ENCODE peak calls at places on chromosomes 5 and 9, in ten cellular contexts. One of them, this sample, is unnamed.

GRCh38 chr9:72753261-72753893 is 199.5 kb downstream of the ALDH1A1 start:
- DNase-seq in ACHN: peak
- DNase-seq in neural progenitor cell: no peak
- DNase-seq in ureter: no peak
- DNase-seq in uterus: no peak
- DNase-seq in HS-5: no peak
- DNase-seq in activated CD4-positive, alpha-beta T cell treated with anti-CD3 and anti-CD28 coated beads, Interleukin-2, amount 50 U/mL, for 24 hours: no peak
- DNase-seq in KBM-7: no peak
- DNase-seq in NCI-H1092: peak
- DNase-seq in T-cell: no peak
- DNase-seq in this sample: no peak

GRCh38 chr5:154477382-154478223 is 424 bp downstream of the HAND1 start:
- DNase-seq in ACHN: no peak
- DNase-seq in neural progenitor cell: peak
- DNase-seq in ureter: no peak
- DNase-seq in uterus: no peak
- DNase-seq in HS-5: no peak
- DNase-seq in activated CD4-positive, alpha-beta T cell treated with anti-CD3 and anti-CD28 coated beads, Interleukin-2, amount 50 U/mL, for 24 hours: no peak
- DNase-seq in KBM-7: no peak
- DNase-seq in NCI-H1092: no peak
- DNase-seq in T-cell: no peak
- DNase-seq in this sample: no peak

GRCh38 chr5:89901983-89902382 is 507.6 kb downstream of the CETN3 start:
- DNase-seq in ACHN: no peak
- DNase-seq in neural progenitor cell: no peak
- DNase-seq in ureter: peak
- DNase-seq in uterus: peak
- DNase-seq in HS-5: no peak
- DNase-seq in activated CD4-positive, alpha-beta T cell treated with anti-CD3 and anti-CD28 coated beads, Interleukin-2, amount 50 U/mL, for 24 hours: no peak
- DNase-seq in KBM-7: no peak
- DNase-seq in NCI-H1092: no peak
- DNase-seq in T-cell: no peak
- DNase-seq in this sample: no peak

GRCh38 chr5:77778881-77779438 is 2.8 kb upstream of the TBCA start:
- DNase-seq in ACHN: no peak
- DNase-seq in neural progenitor cell: no peak
- DNase-seq in ureter: no peak
- DNase-seq in uterus: no peak
- DNase-seq in HS-5: no peak
- DNase-seq in activated CD4-positive, alpha-beta T cell treated with anti-CD3 and anti-CD28 coated beads, Interleukin-2, amount 50 U/mL, for 24 hours: no peak
- DNase-seq in KBM-7: no peak
- DNase-seq in NCI-H1092: no peak
- DNase-seq in T-cell: no peak
- DNase-seq in this sample: no peak

GRCh38 chr5:88452820-88453219 is 184.2 kb upstream of the TMEM161B start:
- DNase-seq in ACHN: peak
- DNase-seq in neural progenitor cell: peak
- DNase-seq in ureter: no peak
- DNase-seq in uterus: no peak
- DNase-seq in HS-5: no peak
- DNase-seq in activated CD4-positive, alpha-beta T cell treated with anti-CD3 and anti-CD28 coated beads, Interleukin-2, amount 50 U/mL, for 24 hours: no peak
- DNase-seq in KBM-7: no peak
- DNase-seq in NCI-H1092: no peak
- DNase-seq in T-cell: no peak
- DNase-seq in this sample: no peak

GRCh38 chr5:142817961-142818431 is 47.8 kb downstream of the ARHGAP26 start:
- DNase-seq in ACHN: no peak
- DNase-seq in neural progenitor cell: no peak
- DNase-seq in ureter: no peak
- DNase-seq in uterus: no peak
- DNase-seq in HS-5: no peak
- DNase-seq in activated CD4-positive, alpha-beta T cell treated with anti-CD3 and anti-CD28 coated beads, Interleukin-2, amount 50 U/mL, for 24 hours: no peak
- DNase-seq in KBM-7: no peak
- DNase-seq in NCI-H1092: no peak
- DNase-seq in T-cell: no peak
- DNase-seq in this sample: no peak

GRCh38 chr5:98016771-98017170 is 756.7 kb upstream of the RGMB start:
- DNase-seq in ACHN: no peak
- DNase-seq in neural progenitor cell: no peak
- DNase-seq in ureter: no peak
- DNase-seq in uterus: no peak
- DNase-seq in HS-5: no peak
- DNase-seq in activated CD4-positive, alpha-beta T cell treated with anti-CD3 and anti-CD28 coated beads, Interleukin-2, amount 50 U/mL, for 24 hours: no peak
- DNase-seq in KBM-7: no peak
- DNase-seq in NCI-H1092: no peak
- DNase-seq in T-cell: no peak
- DNase-seq in this sample: no peak

GRCh38 chr5:134071850-134072207 is 42.7 kb upstream of the TCF7 start:
- DNase-seq in ACHN: no peak
- DNase-seq in neural progenitor cell: no peak
- DNase-seq in ureter: no peak
- DNase-seq in uterus: no peak
- DNase-seq in HS-5: no peak
- DNase-seq in activated CD4-positive, alpha-beta T cell treated with anti-CD3 and anti-CD28 coated beads, Interleukin-2, amount 50 U/mL, for 24 hours: no peak
- DNase-seq in KBM-7: no peak
- DNase-seq in NCI-H1092: no peak
- DNase-seq in T-cell: no peak
- DNase-seq in this sample: no peak

GRCh38 chr5:124536333-124536732 is 210.1 kb downstream of the ZNF608 start:
- DNase-seq in ACHN: no peak
- DNase-seq in neural progenitor cell: no peak
- DNase-seq in ureter: no peak
- DNase-seq in uterus: no peak
- DNase-seq in HS-5: no peak
- DNase-seq in activated CD4-positive, alpha-beta T cell treated with anti-CD3 and anti-CD28 coated beads, Interleukin-2, amount 50 U/mL, for 24 hours: no peak
- DNase-seq in KBM-7: no peak
- DNase-seq in NCI-H1092: no peak
- DNase-seq in T-cell: no peak
- DNase-seq in this sample: no peak

GRCh38 chr5:141001854-141002666 is 35.8 kb downstream of the PCDHAC2 start:
- DNase-seq in ACHN: no peak
- DNase-seq in neural progenitor cell: peak
- DNase-seq in ureter: peak
- DNase-seq in uterus: peak
- DNase-seq in HS-5: no peak
- DNase-seq in activated CD4-positive, alpha-beta T cell treated with anti-CD3 and anti-CD28 coated beads, Interleukin-2, amount 50 U/mL, for 24 hours: no peak
- DNase-seq in KBM-7: no peak
- DNase-seq in NCI-H1092: peak
- DNase-seq in T-cell: no peak
- DNase-seq in this sample: no peak

GRCh38 chr9:120510816-120511215 is 69.2 kb downstream of the CDK5RAP2 start:
- DNase-seq in ACHN: no peak
- DNase-seq in neural progenitor cell: no peak
- DNase-seq in ureter: no peak
- DNase-seq in uterus: no peak
- DNase-seq in HS-5: no peak
- DNase-seq in activated CD4-positive, alpha-beta T cell treated with anti-CD3 and anti-CD28 coated beads, Interleukin-2, amount 50 U/mL, for 24 hours: no peak
- DNase-seq in KBM-7: no peak
- DNase-seq in NCI-H1092: no peak
- DNase-seq in T-cell: no peak
- DNase-seq in this sample: no peak

GRCh38 chr5:52989781-52990530 is 804 bp downstream of the ITGA2 start:
- DNase-seq in ACHN: peak
- DNase-seq in neural progenitor cell: peak
- DNase-seq in ureter: peak
- DNase-seq in uterus: peak
- DNase-seq in HS-5: no peak
- DNase-seq in activated CD4-positive, alpha-beta T cell treated with anti-CD3 and anti-CD28 coated beads, Interleukin-2, amount 50 U/mL, for 24 hours: no peak
- DNase-seq in KBM-7: peak
- DNase-seq in NCI-H1092: no peak
- DNase-seq in T-cell: peak
- DNase-seq in this sample: peak

GRCh38 chr9:84874583-84874982 is 205.1 kb downstream of the NTRK2 start:
- DNase-seq in ACHN: no peak
- DNase-seq in neural progenitor cell: no peak
- DNase-seq in ureter: no peak
- DNase-seq in uterus: no peak
- DNase-seq in HS-5: no peak
- DNase-seq in activated CD4-positive, alpha-beta T cell treated with anti-CD3 and anti-CD28 coated beads, Interleukin-2, amount 50 U/mL, for 24 hours: no peak
- DNase-seq in KBM-7: peak
- DNase-seq in NCI-H1092: no peak
- DNase-seq in T-cell: no peak
- DNase-seq in this sample: no peak

GRCh38 chr5:122478741-122479459 is 166.9 kb downstream of the SNCAIP start:
- DNase-seq in ACHN: no peak
- DNase-seq in neural progenitor cell: no peak
- DNase-seq in ureter: no peak
- DNase-seq in uterus: no peak
- DNase-seq in HS-5: no peak
- DNase-seq in activated CD4-positive, alpha-beta T cell treated with anti-CD3 and anti-CD28 coated beads, Interleukin-2, amount 50 U/mL, for 24 hours: no peak
- DNase-seq in KBM-7: no peak
- DNase-seq in NCI-H1092: no peak
- DNase-seq in T-cell: no peak
- DNase-seq in this sample: no peak

GRCh38 chr5:75571547-75571946 is 39.7 kb upstream of the ANKDD1B start:
- DNase-seq in ACHN: no peak
- DNase-seq in neural progenitor cell: no peak
- DNase-seq in ureter: no peak
- DNase-seq in uterus: no peak
- DNase-seq in HS-5: no peak
- DNase-seq in activated CD4-positive, alpha-beta T cell treated with anti-CD3 and anti-CD28 coated beads, Interleukin-2, amount 50 U/mL, for 24 hours: no peak
- DNase-seq in KBM-7: no peak
- DNase-seq in NCI-H1092: no peak
- DNase-seq in T-cell: no peak
- DNase-seq in this sample: no peak

GRCh38 chr5:126488362-126489065 is 65.3 kb downstream of the GRAMD2B start:
- DNase-seq in ACHN: no peak
- DNase-seq in neural progenitor cell: peak
- DNase-seq in ureter: no peak
- DNase-seq in uterus: no peak
- DNase-seq in HS-5: no peak
- DNase-seq in activated CD4-positive, alpha-beta T cell treated with anti-CD3 and anti-CD28 coated beads, Interleukin-2, amount 50 U/mL, for 24 hours: no peak
- DNase-seq in KBM-7: no peak
- DNase-seq in NCI-H1092: no peak
- DNase-seq in T-cell: no peak
- DNase-seq in this sample: no peak

GRCh38 chr9:117927354-117927753 is 223.2 kb downstream of the TLR4 start:
- DNase-seq in ACHN: no peak
- DNase-seq in neural progenitor cell: peak
- DNase-seq in ureter: no peak
- DNase-seq in uterus: no peak
- DNase-seq in HS-5: no peak
- DNase-seq in activated CD4-positive, alpha-beta T cell treated with anti-CD3 and anti-CD28 coated beads, Interleukin-2, amount 50 U/mL, for 24 hours: no peak
- DNase-seq in KBM-7: no peak
- DNase-seq in NCI-H1092: no peak
- DNase-seq in T-cell: no peak
- DNase-seq in this sample: no peak

GRCh38 chr5:80083115-80083890 is 48.2 kb downstream of the THBS4 start:
- DNase-seq in ACHN: peak
- DNase-seq in neural progenitor cell: peak
- DNase-seq in ureter: no peak
- DNase-seq in uterus: peak
- DNase-seq in HS-5: peak
- DNase-seq in activated CD4-positive, alpha-beta T cell treated with anti-CD3 and anti-CD28 coated beads, Interleukin-2, amount 50 U/mL, for 24 hours: peak
- DNase-seq in KBM-7: peak
- DNase-seq in NCI-H1092: peak
- DNase-seq in T-cell: peak
- DNase-seq in this sample: no peak

GRCh38 chr9:88777498-88778312 is 213.6 kb upstream of the S1PR3 start:
- DNase-seq in ACHN: no peak
- DNase-seq in neural progenitor cell: peak
- DNase-seq in ureter: no peak
- DNase-seq in uterus: no peak
- DNase-seq in HS-5: no peak
- DNase-seq in activated CD4-positive, alpha-beta T cell treated with anti-CD3 and anti-CD28 coated beads, Interleukin-2, amount 50 U/mL, for 24 hours: no peak
- DNase-seq in KBM-7: peak
- DNase-seq in NCI-H1092: no peak
- DNase-seq in T-cell: no peak
- DNase-seq in this sample: no peak

GRCh38 chr9:120698766-120699165 is 15.5 kb downstream of the MEGF9 start:
- DNase-seq in ACHN: no peak
- DNase-seq in neural progenitor cell: no peak
- DNase-seq in ureter: no peak
- DNase-seq in uterus: no peak
- DNase-seq in HS-5: no peak
- DNase-seq in activated CD4-positive, alpha-beta T cell treated with anti-CD3 and anti-CD28 coated beads, Interleukin-2, amount 50 U/mL, for 24 hours: no peak
- DNase-seq in KBM-7: no peak
- DNase-seq in NCI-H1092: peak
- DNase-seq in T-cell: no peak
- DNase-seq in this sample: no peak

GRCh38 chr5:169668732-169669131 is 31.7 kb downstream of the DOCK2 start:
- DNase-seq in ACHN: no peak
- DNase-seq in neural progenitor cell: peak
- DNase-seq in ureter: no peak
- DNase-seq in uterus: no peak
- DNase-seq in HS-5: no peak
- DNase-seq in activated CD4-positive, alpha-beta T cell treated with anti-CD3 and anti-CD28 coated beads, Interleukin-2, amount 50 U/mL, for 24 hours: no peak
- DNase-seq in KBM-7: no peak
- DNase-seq in NCI-H1092: no peak
- DNase-seq in T-cell: no peak
- DNase-seq in this sample: no peak

GRCh38 chr9:37989632-37990155 is 79.3 kb downstream of the SHB start:
- DNase-seq in ACHN: no peak
- DNase-seq in neural progenitor cell: no peak
- DNase-seq in ureter: no peak
- DNase-seq in uterus: no peak
- DNase-seq in HS-5: no peak
- DNase-seq in activated CD4-positive, alpha-beta T cell treated with anti-CD3 and anti-CD28 coated beads, Interleukin-2, amount 50 U/mL, for 24 hours: no peak
- DNase-seq in KBM-7: no peak
- DNase-seq in NCI-H1092: no peak
- DNase-seq in T-cell: no peak
- DNase-seq in this sample: no peak

GRCh38 chr9:25724424-25724823 is 46.2 kb upstream of the TUSC1 start:
- DNase-seq in ACHN: no peak
- DNase-seq in neural progenitor cell: no peak
- DNase-seq in ureter: no peak
- DNase-seq in uterus: no peak
- DNase-seq in HS-5: peak
- DNase-seq in activated CD4-positive, alpha-beta T cell treated with anti-CD3 and anti-CD28 coated beads, Interleukin-2, amount 50 U/mL, for 24 hours: no peak
- DNase-seq in KBM-7: no peak
- DNase-seq in NCI-H1092: no peak
- DNase-seq in T-cell: no peak
- DNase-seq in this sample: no peak

GRCh38 chr5:80569961-80570786 is at the start of gene ANKRD34B:
- DNase-seq in ACHN: peak
- DNase-seq in neural progenitor cell: peak
- DNase-seq in ureter: no peak
- DNase-seq in uterus: no peak
- DNase-seq in HS-5: no peak
- DNase-seq in activated CD4-positive, alpha-beta T cell treated with anti-CD3 and anti-CD28 coated beads, Interleukin-2, amount 50 U/mL, for 24 hours: no peak
- DNase-seq in KBM-7: peak
- DNase-seq in NCI-H1092: no peak
- DNase-seq in T-cell: no peak
- DNase-seq in this sample: no peak

GRCh38 chr9:120583958-120584369 is 4.0 kb upstream of the CDK5RAP2 start:
- DNase-seq in ACHN: no peak
- DNase-seq in neural progenitor cell: no peak
- DNase-seq in ureter: no peak
- DNase-seq in uterus: no peak
- DNase-seq in HS-5: peak
- DNase-seq in activated CD4-positive, alpha-beta T cell treated with anti-CD3 and anti-CD28 coated beads, Interleukin-2, amount 50 U/mL, for 24 hours: no peak
- DNase-seq in KBM-7: peak
- DNase-seq in NCI-H1092: peak
- DNase-seq in T-cell: peak
- DNase-seq in this sample: peak

GRCh38 chr9:131237311-131237710 is 39.0 kb downstream of the FAM78A start:
- DNase-seq in ACHN: no peak
- DNase-seq in neural progenitor cell: no peak
- DNase-seq in ureter: no peak
- DNase-seq in uterus: no peak
- DNase-seq in HS-5: no peak
- DNase-seq in activated CD4-positive, alpha-beta T cell treated with anti-CD3 and anti-CD28 coated beads, Interleukin-2, amount 50 U/mL, for 24 hours: no peak
- DNase-seq in KBM-7: no peak
- DNase-seq in NCI-H1092: no peak
- DNase-seq in T-cell: no peak
- DNase-seq in this sample: no peak

This sample was measured in GDM1.